ENCODE peak calls at places on chromosomes 16 and 17, in seven cellular contexts. One of them, this sample, is unnamed.

GRCh38 chr17:46182961-46183360 is 10.3 kb downstream of the KANSL1 start:
- ATAC-seq in body of pancreas: no peak
- ATAC-seq in IMR-90: peak; percentile 48
- ATAC-seq in GM12878: peak; percentile 8
- ATAC-seq in heart left ventricle: no peak
- ATAC-seq in A549: peak; percentile 28
- ATAC-seq in HCT116: peak; percentile 11
- ATAC-seq in this sample: no peak

GRCh38 chr16:66247516-66248089 is 118.9 kb upstream of the CDH5 start:
- ATAC-seq in body of pancreas: peak; percentile 43
- ATAC-seq in IMR-90: peak; percentile 82
- ATAC-seq in GM12878: no peak
- ATAC-seq in heart left ventricle: peak; percentile 39
- ATAC-seq in A549: no peak
- ATAC-seq in HCT116: no peak
- ATAC-seq in this sample: peak; percentile 59

GRCh38 chr16:15887283-15887682 is 1.1 kb downstream of the CEP20 start:
- ATAC-seq in body of pancreas: no peak
- ATAC-seq in IMR-90: no peak
- ATAC-seq in GM12878: no peak
- ATAC-seq in heart left ventricle: no peak
- ATAC-seq in A549: no peak
- ATAC-seq in HCT116: no peak
- ATAC-seq in this sample: no peak

GRCh38 chr16:28903344-28904042 is 21.5 kb downstream of the RABEP2 start:
- ATAC-seq in body of pancreas: no peak
- ATAC-seq in IMR-90: no peak
- ATAC-seq in GM12878: no peak
- ATAC-seq in heart left ventricle: no peak
- ATAC-seq in A549: no peak
- ATAC-seq in HCT116: no peak
- ATAC-seq in this sample: no peak

GRCh38 chr17:40552806-40553693 is 12.2 kb downstream of the CCR7 start:
- ATAC-seq in body of pancreas: no peak
- ATAC-seq in IMR-90: no peak
- ATAC-seq in GM12878: peak; percentile 2
- ATAC-seq in heart left ventricle: no peak
- ATAC-seq in A549: no peak
- ATAC-seq in HCT116: no peak
- ATAC-seq in this sample: no peak

GRCh38 chr17:5583426-5584382 is 605 bp downstream of the NLRP1 start:
- ATAC-seq in body of pancreas: no peak
- ATAC-seq in IMR-90: peak; percentile 7
- ATAC-seq in GM12878: peak; percentile 23
- ATAC-seq in heart left ventricle: peak; percentile 32
- ATAC-seq in A549: no peak
- ATAC-seq in HCT116: peak; percentile 2
- ATAC-seq in this sample: peak; percentile 8

GRCh38 chr16:1691956-1692355 is 13.9 kb downstream of the JPT2 start:
- ATAC-seq in body of pancreas: no peak
- ATAC-seq in IMR-90: peak; percentile 79
- ATAC-seq in GM12878: no peak
- ATAC-seq in heart left ventricle: no peak
- ATAC-seq in A549: peak; percentile 86
- ATAC-seq in HCT116: peak; percentile 42
- ATAC-seq in this sample: no peak

GRCh38 chr16:3112881-3113574 is 642 bp downstream of the ZNF205 start:
- ATAC-seq in body of pancreas: peak; percentile 5
- ATAC-seq in IMR-90: peak; percentile 40
- ATAC-seq in GM12878: no peak
- ATAC-seq in heart left ventricle: peak; percentile 19
- ATAC-seq in A549: peak; percentile 15
- ATAC-seq in HCT116: peak; percentile 33
- ATAC-seq in this sample: peak; percentile 7

GRCh38 chr17:30000001-30000754 is 58.7 kb downstream of the EFCAB5 start:
- ATAC-seq in body of pancreas: no peak
- ATAC-seq in IMR-90: no peak
- ATAC-seq in GM12878: peak; percentile 39
- ATAC-seq in heart left ventricle: no peak
- ATAC-seq in A549: peak; percentile 69
- ATAC-seq in HCT116: peak; percentile 42
- ATAC-seq in this sample: no peak

GRCh38 chr17:45052052-45052772 is 780 bp upstream of the DCAKD start:
- ATAC-seq in body of pancreas: no peak
- ATAC-seq in IMR-90: no peak
- ATAC-seq in GM12878: no peak
- ATAC-seq in heart left ventricle: no peak
- ATAC-seq in A549: peak; percentile 50
- ATAC-seq in HCT116: peak; percentile 4
- ATAC-seq in this sample: peak; percentile 49

GRCh38 chr17:18132711-18133110 is 24.2 kb downstream of the MYO15A start:
- ATAC-seq in body of pancreas: no peak
- ATAC-seq in IMR-90: no peak
- ATAC-seq in GM12878: no peak
- ATAC-seq in heart left ventricle: no peak
- ATAC-seq in A549: no peak
- ATAC-seq in HCT116: no peak
- ATAC-seq in this sample: no peak

GRCh38 chr17:47240375-47240764 is 13.3 kb upstream of the ITGB3 start:
- ATAC-seq in body of pancreas: no peak
- ATAC-seq in IMR-90: peak; percentile 27
- ATAC-seq in GM12878: peak; percentile 37
- ATAC-seq in heart left ventricle: no peak
- ATAC-seq in A549: peak; percentile 10
- ATAC-seq in HCT116: peak; percentile 19
- ATAC-seq in this sample: no peak

GRCh38 chr17:65742433-65743312 is 181.2 kb upstream of the AXIN2 start:
- ATAC-seq in body of pancreas: no peak
- ATAC-seq in IMR-90: peak; percentile 95
- ATAC-seq in GM12878: no peak
- ATAC-seq in heart left ventricle: no peak
- ATAC-seq in A549: peak; percentile 90
- ATAC-seq in HCT116: peak; percentile 96
- ATAC-seq in this sample: peak; percentile 48

GRCh38 chr17:55275894-55276804 is 11.4 kb downstream of the HLF start:
- ATAC-seq in body of pancreas: no peak
- ATAC-seq in IMR-90: no peak
- ATAC-seq in GM12878: no peak
- ATAC-seq in heart left ventricle: no peak
- ATAC-seq in A549: peak; percentile 69
- ATAC-seq in HCT116: peak; percentile 46
- ATAC-seq in this sample: no peak

GRCh38 chr17:13329421-13329820 is 272.3 kb downstream of the HS3ST3A1 start:
- ATAC-seq in body of pancreas: no peak
- ATAC-seq in IMR-90: no peak
- ATAC-seq in GM12878: no peak
- ATAC-seq in heart left ventricle: no peak
- ATAC-seq in A549: no peak
- ATAC-seq in HCT116: no peak
- ATAC-seq in this sample: no peak

GRCh38 chr17:78263063-78263735 is 31.8 kb downstream of the TMEM235 start:
- ATAC-seq in body of pancreas: no peak
- ATAC-seq in IMR-90: no peak
- ATAC-seq in GM12878: peak; percentile 26
- ATAC-seq in heart left ventricle: peak; percentile 21
- ATAC-seq in A549: no peak
- ATAC-seq in HCT116: no peak
- ATAC-seq in this sample: peak; percentile 14

GRCh38 chr16:1713331-1713730 is 7.3 kb downstream of the MAPK8IP3 start:
- ATAC-seq in body of pancreas: no peak
- ATAC-seq in IMR-90: peak; percentile 35
- ATAC-seq in GM12878: no peak
- ATAC-seq in heart left ventricle: no peak
- ATAC-seq in A549: no peak
- ATAC-seq in HCT116: no peak
- ATAC-seq in this sample: no peak

GRCh38 chr17:65737451-65737850 is 176.0 kb upstream of the AXIN2 start:
- ATAC-seq in body of pancreas: no peak
- ATAC-seq in IMR-90: no peak
- ATAC-seq in GM12878: no peak
- ATAC-seq in heart left ventricle: peak; percentile 78
- ATAC-seq in A549: no peak
- ATAC-seq in HCT116: no peak
- ATAC-seq in this sample: no peak

GRCh38 chr16:86964846-86965245 is 352.3 kb downstream of the C16orf95 start:
- ATAC-seq in body of pancreas: no peak
- ATAC-seq in IMR-90: no peak
- ATAC-seq in GM12878: no peak
- ATAC-seq in heart left ventricle: no peak
- ATAC-seq in A549: no peak
- ATAC-seq in HCT116: no peak
- ATAC-seq in this sample: no peak

GRCh38 chr16:28925386-28926228 is 569 bp upstream of the RABEP2 start:
- ATAC-seq in body of pancreas: peak; percentile 25
- ATAC-seq in IMR-90: peak; percentile 69
- ATAC-seq in GM12878: peak; percentile 74
- ATAC-seq in heart left ventricle: peak; percentile 73
- ATAC-seq in A549: peak; percentile 82
- ATAC-seq in HCT116: peak; percentile 44
- ATAC-seq in this sample: peak; percentile 79

GRCh38 chr16:87681990-87682570 is 79.8 kb downstream of the JPH3 start:
- ATAC-seq in body of pancreas: no peak
- ATAC-seq in IMR-90: peak; percentile 98
- ATAC-seq in GM12878: peak; percentile 80
- ATAC-seq in heart left ventricle: no peak
- ATAC-seq in A549: peak; percentile 68
- ATAC-seq in HCT116: peak; percentile 88
- ATAC-seq in this sample: no peak

DNA sequence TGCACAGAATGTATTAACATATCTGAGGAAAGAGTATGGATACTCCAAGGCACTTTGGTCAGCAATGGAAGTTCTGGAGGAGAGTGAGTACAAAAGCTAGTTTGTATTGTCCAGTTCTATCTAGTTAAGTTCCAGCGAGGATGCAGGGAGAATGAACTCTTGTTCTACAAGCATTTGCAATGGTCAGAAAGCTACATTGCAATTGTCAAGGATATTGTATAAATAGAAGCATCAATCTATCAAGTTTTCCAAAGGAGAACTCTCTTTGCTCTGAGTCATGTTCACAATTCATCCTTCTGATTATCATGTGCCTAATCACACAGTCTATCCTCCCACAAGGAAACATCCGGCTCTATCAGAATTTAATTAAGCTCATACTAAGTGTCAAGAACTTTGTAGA is 973.3 kb upstream of the GOT2 start:
- ATAC-seq in body of pancreas: no peak
- ATAC-seq in IMR-90: no peak
- ATAC-seq in GM12878: no peak
- ATAC-seq in heart left ventricle: no peak
- ATAC-seq in A549: no peak
- ATAC-seq in HCT116: no peak
- ATAC-seq in this sample: no peak
- TF ChIP-seq POLR2A in body of pancreas: no peak
- TF ChIP-seq POLR2A in IMR-90: no peak
- TF ChIP-seq POLR2A in GM12878: no peak
- TF ChIP-seq POLR2A in heart left ventricle: no peak
- TF ChIP-seq POLR2A in A549: no peak
- TF ChIP-seq POLR2A in HCT116: no peak
- TF ChIP-seq POLR2A in this sample: no peak

DNA sequence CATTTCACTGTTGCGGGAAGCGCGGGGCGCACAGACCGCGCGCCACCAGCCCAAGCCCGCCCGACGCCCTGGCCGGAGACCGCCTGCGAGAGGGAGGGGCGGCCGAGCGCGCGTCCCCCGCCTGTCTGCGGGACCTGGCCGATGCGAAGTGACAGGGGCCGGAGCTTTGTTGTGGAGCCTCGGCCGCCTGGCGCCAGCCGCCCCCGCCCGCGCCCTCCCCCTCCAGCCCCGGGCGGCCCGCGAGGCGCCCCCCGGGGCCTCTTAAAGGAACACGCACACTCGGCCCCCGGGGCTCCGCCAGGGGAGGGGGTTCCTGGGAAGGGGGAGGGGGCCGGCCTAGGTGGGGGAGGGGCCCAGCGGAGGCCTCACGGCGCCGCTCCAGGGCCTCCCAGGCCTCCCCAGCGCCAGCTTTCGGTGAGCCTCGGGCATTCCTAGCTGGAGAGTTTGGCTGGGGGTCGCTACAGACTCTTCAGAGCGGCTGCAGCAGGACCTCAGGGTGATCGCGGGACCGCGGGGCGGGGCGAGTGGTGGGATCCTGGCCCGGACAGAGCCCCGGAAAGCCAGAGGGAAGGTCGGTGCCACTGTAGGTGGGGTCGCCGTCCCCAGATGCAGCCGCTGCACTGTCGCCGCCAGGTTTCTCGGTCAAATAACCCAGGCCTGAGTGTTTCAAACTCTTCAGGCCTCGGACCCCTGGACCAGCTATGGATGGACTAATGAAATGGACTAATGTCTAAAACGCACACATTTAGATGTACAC is 2.4 kb upstream of the TBX2 start:
- ATAC-seq in body of pancreas: no peak
- ATAC-seq in IMR-90: peak; percentile 8
- ATAC-seq in GM12878: no peak
- ATAC-seq in heart left ventricle: no peak
- ATAC-seq in A549: no peak
- ATAC-seq in HCT116: no peak
- ATAC-seq in this sample: no peak
- H3K4me3 ChIP-seq in body of pancreas: no peak overlapping the region
- H3K4me3 ChIP-seq in IMR-90: peak overlapping the region; percentile 90
- H3K4me3 ChIP-seq in GM12878: no peak overlapping the region
- H3K4me3 ChIP-seq in heart left ventricle: peak overlapping the region; percentile 65
- H3K4me3 ChIP-seq in A549: no peak overlapping the region
- H3K4me3 ChIP-seq in HCT116: no peak overlapping the region
- H3K4me3 ChIP-seq in this sample: peak overlapping the region; percentile 26

GRCh38 chr16:31138621-31139578 is 3.4 kb upstream of the PRSS8 start:
- ATAC-seq in body of pancreas: peak; percentile 60
- ATAC-seq in IMR-90: no peak
- ATAC-seq in GM12878: no peak
- ATAC-seq in heart left ventricle: no peak
- ATAC-seq in A549: peak; percentile 24
- ATAC-seq in HCT116: peak; percentile 54
- ATAC-seq in this sample: no peak
- TF ChIP-seq POLR2A in body of pancreas: peak; percentile 73
- TF ChIP-seq POLR2A in IMR-90: no peak
- TF ChIP-seq POLR2A in GM12878: no peak
- TF ChIP-seq POLR2A in heart left ventricle: no peak
- TF ChIP-seq POLR2A in A549: no peak
- TF ChIP-seq POLR2A in HCT116: peak; percentile 50
- TF ChIP-seq POLR2A in this sample: no peak

DNA sequence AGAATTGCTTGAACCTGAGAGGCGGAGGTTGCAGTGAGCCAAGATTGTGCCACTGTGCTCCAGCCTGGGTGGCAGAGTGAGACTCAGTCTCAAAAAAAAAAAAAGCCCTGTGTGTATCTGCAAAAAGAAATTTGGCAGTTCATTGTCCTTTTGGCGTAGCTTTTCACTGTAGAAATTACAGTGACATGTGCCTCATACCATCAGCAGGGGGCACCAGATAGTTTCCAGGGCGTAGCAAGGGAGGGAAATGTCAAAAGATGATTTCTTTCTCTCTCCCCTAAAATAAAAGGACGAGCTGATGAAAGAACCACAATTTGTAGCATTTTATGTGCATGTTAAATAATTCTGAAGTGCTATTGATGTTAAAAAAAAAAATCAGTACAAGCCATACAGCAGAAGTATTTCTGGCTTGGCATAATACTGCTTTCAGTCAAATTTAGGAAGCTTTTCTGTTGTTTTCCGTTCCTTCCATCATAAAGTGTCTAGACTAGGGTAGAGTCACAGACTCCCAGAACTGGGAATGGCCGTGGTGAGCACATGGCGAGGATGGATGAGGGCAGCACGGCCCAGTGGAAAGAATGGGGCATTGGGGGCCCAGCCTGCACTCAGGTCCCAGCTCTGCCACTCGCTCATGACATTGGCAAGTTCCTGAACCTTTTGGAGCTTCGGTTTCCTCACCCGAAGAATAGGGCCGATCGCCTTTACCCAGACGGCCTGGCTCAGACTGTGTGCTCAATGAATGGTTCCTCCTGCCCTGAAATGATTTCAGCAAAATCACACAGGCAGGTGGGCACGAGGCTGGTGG is 59.8 kb upstream of the RPH3AL start:
- ATAC-seq in body of pancreas: no peak
- ATAC-seq in IMR-90: no peak
- ATAC-seq in GM12878: no peak
- ATAC-seq in heart left ventricle: no peak
- ATAC-seq in A549: peak; percentile 26
- ATAC-seq in HCT116: no peak
- ATAC-seq in this sample: no peak
- H3K4me3 ChIP-seq in body of pancreas: no peak overlapping the region
- H3K4me3 ChIP-seq in IMR-90: no peak overlapping the region
- H3K4me3 ChIP-seq in GM12878: peak overlapping the region; percentile 23
- H3K4me3 ChIP-seq in heart left ventricle: no peak overlapping the region
- H3K4me3 ChIP-seq in A549: no peak overlapping the region
- H3K4me3 ChIP-seq in HCT116: no peak overlapping the region
- H3K4me3 ChIP-seq in this sample: no peak overlapping the region

This sample was measured in gastroesophageal sphincter.